ENCODE peak calls at places on chromosomes 2 and 18, in five cellular contexts. One of them, this sample, is unnamed. For H3K9me3, the result is how much of the 10 kb centered on the place peaks cover.

GRCh38 chr2:33378551-33379220 is 97.8 kb upstream of the RASGRP3 start:
- DNase-seq in Karpas-422: peak
- DNase-seq in GM23248: peak
- DNase-seq in SK-N-SH: no peak
- DNase-seq in endothelial cell of umbilical vein: no peak
- DNase-seq in this sample: no peak

GRCh38 chr2:8659092-8659734 is 22.6 kb upstream of the ID2 start:
- DNase-seq in Karpas-422: no peak
- DNase-seq in GM23248: no peak
- DNase-seq in SK-N-SH: peak
- DNase-seq in endothelial cell of umbilical vein: no peak
- DNase-seq in this sample: peak

GRCh38 chr2:239168575-239168974 is 232.2 kb downstream of the HDAC4 start:
- DNase-seq in Karpas-422: no peak
- DNase-seq in GM23248: no peak
- DNase-seq in SK-N-SH: no peak
- DNase-seq in endothelial cell of umbilical vein: no peak
- DNase-seq in this sample: peak

GRCh38 chr18:23115683-23116096 is 19.6 kb upstream of the CABLES1 start:
- DNase-seq in Karpas-422: no peak
- DNase-seq in GM23248: peak
- DNase-seq in SK-N-SH: no peak
- DNase-seq in endothelial cell of umbilical vein: peak
- DNase-seq in this sample: no peak

GRCh38 chr18:57347784-57348183 is 4.6 kb upstream of the ST8SIA3 start:
- DNase-seq in Karpas-422: no peak
- DNase-seq in GM23248: no peak
- DNase-seq in SK-N-SH: no peak
- DNase-seq in endothelial cell of umbilical vein: no peak
- DNase-seq in this sample: no peak

GRCh38 chr2:69012310-69013122 is 463 bp upstream of the ANTXR1 start:
- DNase-seq in Karpas-422: peak
- DNase-seq in GM23248: peak
- DNase-seq in SK-N-SH: peak
- DNase-seq in endothelial cell of umbilical vein: peak
- DNase-seq in this sample: peak

GRCh38 chr2:159086332-159086731 is 117.9 kb downstream of the TANC1 start:
- DNase-seq in Karpas-422: no peak
- DNase-seq in GM23248: no peak
- DNase-seq in SK-N-SH: no peak
- DNase-seq in endothelial cell of umbilical vein: peak
- DNase-seq in this sample: no peak

GRCh38 chr2:176473177-176473576 is 203.9 kb downstream of the MTX2 start:
- DNase-seq in Karpas-422: no peak
- DNase-seq in GM23248: peak
- DNase-seq in SK-N-SH: no peak
- DNase-seq in endothelial cell of umbilical vein: peak
- DNase-seq in this sample: no peak

GRCh38 chr2:30293303-30293912 is 62.1 kb downstream of the LBH start:
- DNase-seq in Karpas-422: no peak
- DNase-seq in GM23248: peak
- DNase-seq in SK-N-SH: no peak
- DNase-seq in endothelial cell of umbilical vein: peak
- DNase-seq in this sample: no peak

GRCh38 chr2:201680743-201681142 is 17.7 kb downstream of the MPP4 start:
- DNase-seq in Karpas-422: peak
- DNase-seq in GM23248: peak
- DNase-seq in SK-N-SH: peak
- DNase-seq in endothelial cell of umbilical vein: peak
- DNase-seq in this sample: no peak

GRCh38 chr2:241659150-241659739 is 21.8 kb downstream of the ATG4B start:
- DNase-seq in Karpas-422: peak
- DNase-seq in GM23248: peak
- DNase-seq in SK-N-SH: peak
- DNase-seq in endothelial cell of umbilical vein: peak
- DNase-seq in this sample: peak

GRCh38 chr18:57943723-57944122 is 100.3 kb upstream of the NEDD4L start:
- DNase-seq in Karpas-422: no peak
- DNase-seq in GM23248: peak
- DNase-seq in SK-N-SH: no peak
- DNase-seq in endothelial cell of umbilical vein: no peak
- DNase-seq in this sample: no peak

GRCh38 chr2:26276488-26276887 is 31.7 kb downstream of the HADHB start:
- DNase-seq in Karpas-422: no peak
- DNase-seq in GM23248: no peak
- DNase-seq in SK-N-SH: no peak
- DNase-seq in endothelial cell of umbilical vein: no peak
- DNase-seq in this sample: no peak

GRCh38 chr2:189116059-189116458 is 63.5 kb downstream of the COL5A2 start:
- DNase-seq in Karpas-422: no peak
- DNase-seq in GM23248: peak
- DNase-seq in SK-N-SH: no peak
- DNase-seq in endothelial cell of umbilical vein: no peak
- DNase-seq in this sample: no peak

GRCh38 chr2:175152242-175152641 is 15.8 kb downstream of the ATF2 start:
- DNase-seq in Karpas-422: no peak
- DNase-seq in GM23248: no peak
- DNase-seq in SK-N-SH: no peak
- DNase-seq in endothelial cell of umbilical vein: no peak
- DNase-seq in this sample: no peak

GRCh38 chr2:48398285-48399135 is 131.4 kb upstream of the STON1 start:
- DNase-seq in Karpas-422: no peak
- DNase-seq in GM23248: no peak
- DNase-seq in SK-N-SH: no peak
- DNase-seq in endothelial cell of umbilical vein: no peak
- DNase-seq in this sample: no peak

GRCh38 chr2:74884866-74885265 is 50.9 kb downstream of the HK2 start:
- DNase-seq in Karpas-422: no peak
- DNase-seq in GM23248: no peak
- DNase-seq in SK-N-SH: no peak
- DNase-seq in endothelial cell of umbilical vein: no peak
- DNase-seq in this sample: no peak

GRCh38 chr2:124559236-124559635 is 534.1 kb downstream of the CNTNAP5 start:
- DNase-seq in Karpas-422: no peak
- DNase-seq in GM23248: no peak
- DNase-seq in SK-N-SH: no peak
- DNase-seq in endothelial cell of umbilical vein: no peak
- DNase-seq in this sample: no peak

GRCh38 chr2:160442603-160443002 is 51.0 kb downstream of the RBMS1 start:
- DNase-seq in Karpas-422: no peak
- DNase-seq in GM23248: no peak
- DNase-seq in SK-N-SH: no peak
- DNase-seq in endothelial cell of umbilical vein: no peak
- DNase-seq in this sample: no peak

GRCh38 chr2:15811367-15811766 is 129.0 kb upstream of the MYCN start:
- DNase-seq in Karpas-422: no peak
- DNase-seq in GM23248: no peak
- DNase-seq in SK-N-SH: no peak
- DNase-seq in endothelial cell of umbilical vein: no peak
- DNase-seq in this sample: no peak

GRCh38 chr2:54038835-54039234 is 68.0 kb upstream of the PSME4 start:
- DNase-seq in Karpas-422: peak
- DNase-seq in GM23248: peak
- DNase-seq in SK-N-SH: no peak
- DNase-seq in endothelial cell of umbilical vein: no peak
- DNase-seq in this sample: no peak

GRCh38 chr2:72863046-72863445 is 24.2 kb upstream of the SPR start:
- DNase-seq in Karpas-422: no peak
- DNase-seq in GM23248: no peak
- DNase-seq in SK-N-SH: no peak
- DNase-seq in endothelial cell of umbilical vein: no peak
- DNase-seq in this sample: no peak

GRCh38 chr2:128310761-128311160 is 7.9 kb downstream of the HS6ST1 start:
- DNase-seq in Karpas-422: no peak
- DNase-seq in GM23248: no peak
- DNase-seq in SK-N-SH: peak
- DNase-seq in endothelial cell of umbilical vein: no peak
- DNase-seq in this sample: no peak

DNA sequence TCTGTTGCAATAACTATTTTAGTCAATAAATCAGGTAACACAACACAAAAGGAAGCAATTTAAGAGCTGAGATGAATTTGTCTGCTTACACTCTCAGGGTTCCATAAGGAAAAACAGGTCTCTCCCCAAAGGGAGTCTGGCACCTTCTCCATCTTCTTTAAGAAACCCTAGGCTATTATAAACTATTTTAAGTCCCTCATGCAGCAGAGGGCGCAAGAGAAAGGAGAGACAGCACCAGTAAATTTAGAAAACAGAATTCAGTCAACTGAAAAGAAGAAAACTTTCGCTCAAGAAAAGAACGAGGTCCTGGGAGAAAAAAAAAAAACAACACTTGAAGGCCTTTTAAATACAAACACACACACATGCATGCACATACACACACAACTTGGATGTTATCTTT is 19.1 kb downstream of the SULT1C4 start:
- DNase-seq in Karpas-422: peak
- DNase-seq in GM23248: peak
- DNase-seq in SK-N-SH: no peak
- DNase-seq in endothelial cell of umbilical vein: peak
- DNase-seq in this sample: no peak
- H3K9me3 ChIP-seq in Karpas-422: under half
- H3K9me3 ChIP-seq in GM23248: under half
- H3K9me3 ChIP-seq in SK-N-SH: under half
- H3K9me3 ChIP-seq in endothelial cell of umbilical vein: under half
- H3K9me3 ChIP-seq in this sample: under half

DNA sequence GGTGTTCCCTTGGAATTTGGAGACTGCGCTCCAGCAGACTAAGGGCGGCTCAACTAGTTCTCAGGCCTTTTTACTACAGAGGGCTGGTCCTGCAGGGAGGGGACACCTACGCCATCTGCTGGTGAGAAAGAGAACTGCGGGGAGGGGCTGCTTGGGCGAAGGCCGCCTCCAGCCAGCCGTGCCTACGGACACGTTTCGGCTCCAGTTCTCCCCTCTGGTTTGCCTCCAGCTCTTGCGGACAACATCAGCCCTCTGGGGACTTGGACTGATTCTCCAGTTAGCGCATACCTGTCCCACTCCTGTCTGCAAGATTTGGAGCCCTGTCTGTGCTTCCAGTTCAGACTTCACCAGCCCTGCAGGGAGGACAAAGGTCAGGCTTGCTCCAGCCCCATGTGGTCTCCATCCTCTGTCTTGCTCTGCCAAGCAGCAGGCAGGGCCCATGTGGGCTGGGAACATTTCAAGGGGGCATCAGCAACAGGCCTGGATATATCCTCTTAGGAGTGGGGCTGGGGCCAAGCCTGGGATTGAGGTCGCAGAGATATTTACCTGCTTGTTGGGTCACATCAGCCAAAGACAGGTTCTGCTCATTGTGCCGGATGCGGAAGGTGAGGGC is 10.3 kb downstream of the PTPRN start:
- DNase-seq in Karpas-422: peak
- DNase-seq in GM23248: peak
- DNase-seq in SK-N-SH: peak
- DNase-seq in endothelial cell of umbilical vein: peak
- DNase-seq in this sample: peak
- H3K9ac ChIP-seq in Karpas-422: peak
- H3K9ac ChIP-seq in GM23248: no peak
- H3K9ac ChIP-seq in SK-N-SH: no peak
- H3K9ac ChIP-seq in endothelial cell of umbilical vein: no peak
- H3K9ac ChIP-seq in this sample: peak

DNA sequence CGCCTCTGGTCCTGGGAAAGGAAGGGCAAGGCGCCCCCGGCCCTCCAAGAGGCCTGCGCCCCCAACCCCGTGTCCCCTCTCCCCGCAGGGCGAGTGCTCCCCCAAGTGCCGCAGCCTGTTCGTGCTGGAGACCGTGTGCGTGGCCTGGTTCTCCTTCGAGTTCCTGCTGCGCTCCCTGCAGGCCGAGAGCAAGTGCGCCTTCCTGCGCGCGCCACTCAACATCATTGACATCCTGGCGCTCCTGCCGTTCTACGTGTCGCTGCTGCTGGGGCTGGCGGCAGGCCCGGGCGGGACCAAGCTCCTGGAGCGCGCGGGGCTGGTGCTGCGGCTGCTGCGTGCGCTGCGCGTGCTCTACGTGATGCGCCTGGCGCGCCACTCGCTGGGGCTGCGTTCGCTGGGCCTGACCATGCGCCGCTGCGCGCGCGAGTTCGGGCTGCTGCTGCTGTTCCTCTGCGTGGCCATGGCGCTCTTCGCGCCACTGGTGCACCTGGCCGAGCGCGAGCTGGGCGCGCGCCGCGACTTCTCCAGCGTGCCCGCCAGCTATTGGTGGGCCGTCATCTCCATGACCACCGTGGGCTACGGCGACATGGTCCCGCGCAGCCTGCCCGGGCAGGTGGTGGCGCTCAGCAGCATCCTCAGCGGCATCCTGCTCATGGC is 52.4 kb downstream of the SLC66A2 start:
- DNase-seq in Karpas-422: no peak
- DNase-seq in GM23248: no peak
- DNase-seq in SK-N-SH: no peak
- DNase-seq in endothelial cell of umbilical vein: no peak
- DNase-seq in this sample: peak
- H3K9me3 ChIP-seq in Karpas-422: half or more
- H3K9me3 ChIP-seq in GM23248: under half
- H3K9me3 ChIP-seq in SK-N-SH: under half
- H3K9me3 ChIP-seq in endothelial cell of umbilical vein: under half
- H3K9me3 ChIP-seq in this sample: under half

DNA sequence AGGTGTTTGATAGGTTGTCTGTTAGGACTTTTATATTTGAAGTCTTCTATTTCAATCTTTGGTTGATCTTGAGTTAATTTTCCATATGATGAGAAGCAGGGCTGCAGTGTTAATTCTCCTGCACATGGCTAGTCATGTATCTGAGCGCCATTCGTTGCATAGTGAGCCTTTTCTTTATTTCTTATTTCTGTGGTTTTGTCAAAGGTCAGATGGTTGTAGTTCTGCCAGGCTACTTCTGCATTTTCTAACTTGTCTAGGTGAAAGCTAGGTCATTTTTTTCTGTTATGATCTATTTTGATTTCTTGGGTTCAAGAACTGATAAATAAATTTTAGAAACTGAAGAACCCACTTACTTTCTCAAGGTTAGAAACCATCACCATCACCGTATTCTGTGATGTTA is 56.7 kb downstream of the CCDC74A start:
- DNase-seq in Karpas-422: no peak
- DNase-seq in GM23248: no peak
- DNase-seq in SK-N-SH: no peak
- DNase-seq in endothelial cell of umbilical vein: no peak
- DNase-seq in this sample: no peak
- H3K9ac ChIP-seq in Karpas-422: no peak
- H3K9ac ChIP-seq in GM23248: no peak
- H3K9ac ChIP-seq in SK-N-SH: no peak
- H3K9ac ChIP-seq in endothelial cell of umbilical vein: no peak
- H3K9ac ChIP-seq in this sample: no peak

This sample was measured in kidney.